ENCODE peak calls at places on chromosomes 5 and 9, in five cellular contexts. P, E, Z, N and R are unnamed samples.

GRCh38 chr9:96109718-96110351 is 192.1 kb downstream of the HSD17B3 start:
- DNase-seq in Z (no peak), N (no peak), E (no peak), P (no peak), R (no peak)

GRCh38 chr5:147216552-147217154 is 18.2 kb upstream of the STK32A start:
- DNase-seq in N (no peak), E (peak), P (no peak), Z (no peak), R (no peak)

GRCh38 chr9:124725068-124725452 is 46.1 kb downstream of the NR6A1 start:
- DNase-seq in N (no peak), P (no peak), E (peak), Z (no peak), R (no peak)

GRCh38 chr5:116225318-116225717 is 140.5 kb downstream of the COMMD10 start:
- DNase-seq in Z (no peak), N (no peak), P (no peak), E (no peak), R (no peak)

GRCh38 chr5:77957-78804 is 13.8 kb upstream of the PLEKHG4B start:
- DNase-seq in P (peak), N (no peak), Z (peak), E (peak), R (peak)

GRCh38 chr5:88666761-88667186 is 216.2 kb downstream of the MEF2C start:
- DNase-seq in Z (no peak), N (no peak), E (no peak), P (no peak), R (no peak)

GRCh38 chr5:31382051-31382878 is 149.6 kb downstream of the DROSHA start:
- DNase-seq in Z (no peak), E (no peak), P (no peak), N (peak), R (no peak)

GRCh38 chr9:131407717-131408195 is 13.9 kb downstream of the PRRC2B start:
- DNase-seq in E (peak), Z (no peak), N (no peak), P (no peak), R (peak)

GRCh38 chr9:18294229-18294628 is 179.7 kb upstream of the ADAMTSL1 start:
- DNase-seq in P (no peak), E (no peak), N (no peak), Z (no peak), R (no peak)

GRCh38 chr5:58019614-58020013 is 440.3 kb downstream of the PLK2 start:
- DNase-seq in N (no peak), E (no peak), Z (no peak), P (no peak), R (no peak)

GRCh38 chr5:2579126-2579525 is 172.4 kb downstream of the IRX2 start:
- DNase-seq in Z (no peak), P (no peak), E (no peak), N (no peak), R (no peak)

GRCh38 chr5:78317515-78317914 is 23.0 kb upstream of the AP3B1 start:
- DNase-seq in E (no peak), Z (no peak), N (no peak), P (no peak), R (no peak)

GRCh38 chr5:78323241-78323640 is 28.7 kb upstream of the AP3B1 start:
- DNase-seq in N (no peak), P (no peak), Z (no peak), E (no peak), R (no peak)

GRCh38 chr5:78318337-78318736 is 23.8 kb upstream of the AP3B1 start:
- DNase-seq in N (no peak), E (no peak), P (no peak), Z (no peak), R (no peak)

DNA sequence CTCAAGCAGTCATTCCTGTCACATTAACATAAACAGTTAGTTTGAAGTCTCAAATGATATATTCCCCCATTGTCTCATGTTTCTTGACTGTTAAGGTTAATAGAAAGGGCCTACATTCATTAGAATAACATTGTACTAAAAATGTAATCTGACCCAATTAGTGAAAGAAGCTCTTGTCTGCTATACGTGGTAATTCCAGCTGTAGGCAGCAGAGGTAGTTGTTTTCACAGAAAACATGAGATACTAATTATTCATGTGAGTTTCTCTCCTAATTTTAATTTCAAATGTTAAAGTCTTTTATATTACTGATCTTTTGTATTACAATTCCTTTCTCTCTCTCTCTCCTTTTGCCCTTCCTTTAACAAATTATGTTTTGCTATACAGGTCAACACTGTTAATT is 26.0 kb upstream of the AP3B1 start:
- DNase-seq in E (peak), P (peak), N (no peak), Z (peak), R (peak)
- TF ChIP-seq JUND in E (no peak), P (no peak), N (no peak), Z (no peak), R (no peak)

GRCh38 chr9:137201205-137201868 is 796 bp upstream of the TPRN start:
- DNase-seq in Z (no peak), E (no peak), N (no peak), P (no peak), R (no peak)

GRCh38 chr9:137198748-137199276 is 1.7 kb downstream of the TPRN start:
- DNase-seq in E (no peak), N (no peak), Z (no peak), P (no peak), R (peak)

GRCh38 chr9:137198051-137198747 is 2.3 kb downstream of the TPRN start:
- DNase-seq in E (no peak), P (no peak), N (no peak), Z (no peak), R (peak)

GRCh38 chr9:137200311-137201204 is at the start of gene TPRN:
- DNase-seq in N (peak), P (peak), Z (peak), E (peak), R (peak)

GRCh38 chr9:137199411-137200121 is 975 bp downstream of the TPRN start:
- DNase-seq in N (no peak), E (no peak), P (no peak), Z (no peak), R (no peak)
- TF ChIP-seq JUND in N (no peak), E (no peak), P (no peak), Z (no peak), R (no peak)

DNA sequence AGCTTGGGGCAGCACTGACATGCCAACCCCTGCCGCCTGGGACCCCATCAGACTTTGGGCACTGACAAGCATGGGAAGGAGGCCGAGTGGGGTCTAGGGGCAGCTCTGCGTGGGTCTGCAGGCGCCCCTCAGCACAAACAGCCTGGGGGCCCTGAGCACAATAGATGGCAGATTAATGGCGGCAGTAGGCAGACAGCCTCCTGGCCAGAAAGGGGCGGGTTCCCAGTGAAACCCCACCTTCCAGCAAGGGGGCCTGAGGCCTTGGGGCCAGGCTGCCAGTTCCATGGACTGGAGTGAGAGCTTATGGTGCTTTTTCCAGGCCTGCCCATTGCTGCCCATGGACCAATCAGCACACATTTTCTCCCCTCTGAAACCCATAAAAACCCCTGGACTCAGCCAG is 2031.2 kb downstream of the EFNA5 start:
- DNase-seq in E (no peak), P (no peak), N (no peak), Z (no peak), R (no peak)
- TF ChIP-seq JUND in E (no peak), P (no peak), N (no peak), Z (no peak), R (no peak)

GRCh38 chr9:70537084-70537483 is 122.6 kb upstream of the KLF9 start:
- DNase-seq in Z (no peak), P (no peak), N (no peak), E (no peak), R (no peak)
- TF ChIP-seq JUND in Z (no peak), P (no peak), N (no peak), E (no peak), R (no peak)

GRCh38 chr9:92887880-92888338 is 10.1 kb upstream of the ZNF484 start:
- DNase-seq in E (no peak), N (no peak), Z (no peak), P (no peak), R (no peak)
- TF ChIP-seq JUND in E (no peak), N (no peak), Z (no peak), P (no peak), R (no peak)

GRCh38 chr5:143401253-143401845 is 2.1 kb downstream of the NR3C1 start:
- DNase-seq in E (peak), N (no peak), P (no peak), Z (no peak), R (no peak)

GRCh38 chr5:143401846-143402463 is 1.5 kb downstream of the NR3C1 start:
- DNase-seq in P (no peak), Z (no peak), N (no peak), E (peak), R (no peak)

GRCh38 chr5:143399616-143400540 is 3.6 kb downstream of the NR3C1 start:
- DNase-seq in E (no peak), N (no peak), Z (no peak), P (no peak), R (peak)

GRCh38 chr5:143402464-143403356 is 776 bp downstream of the NR3C1 start:
- DNase-seq in P (no peak), Z (peak), N (no peak), E (peak), R (no peak)

DNA sequence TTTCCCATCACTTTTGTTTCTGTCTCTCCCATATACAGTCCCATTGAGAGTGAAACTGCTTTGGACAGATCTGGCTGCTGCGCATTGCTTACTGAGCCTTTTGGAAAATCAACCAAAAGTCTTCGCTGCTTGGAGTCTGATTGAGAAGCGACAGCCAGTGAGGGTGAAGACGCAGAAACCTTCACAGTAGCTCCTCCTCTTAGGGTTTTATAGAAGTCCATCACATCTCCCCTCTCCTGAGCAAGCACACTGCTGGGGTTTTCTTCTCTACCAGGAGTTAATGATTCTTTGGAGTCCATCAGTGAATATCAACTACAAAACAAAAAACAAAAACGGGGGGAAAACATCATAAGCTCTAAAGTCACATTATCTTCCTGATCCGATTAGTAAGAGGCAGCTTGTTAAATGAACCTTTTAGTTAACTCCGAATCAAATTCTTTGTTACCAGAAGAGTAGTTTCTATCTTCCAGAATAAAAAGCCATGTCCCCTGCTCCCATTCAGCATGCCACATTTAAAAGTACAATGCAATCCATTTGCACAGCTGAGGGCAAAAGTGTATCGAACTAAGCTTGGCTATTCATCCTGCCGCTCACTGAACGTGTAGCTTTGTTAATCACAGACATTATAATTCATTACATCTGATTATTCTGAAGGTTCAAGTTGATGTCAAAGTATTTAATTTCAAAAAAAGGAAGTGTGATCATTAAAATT is 2.8 kb downstream of the NR3C1 start:
- DNase-seq in Z (no peak), N (no peak), E (no peak), P (no peak), R (peak)
- TF ChIP-seq JUND in Z (no peak), N (no peak), E (no peak), P (no peak), R (no peak)

DNA sequence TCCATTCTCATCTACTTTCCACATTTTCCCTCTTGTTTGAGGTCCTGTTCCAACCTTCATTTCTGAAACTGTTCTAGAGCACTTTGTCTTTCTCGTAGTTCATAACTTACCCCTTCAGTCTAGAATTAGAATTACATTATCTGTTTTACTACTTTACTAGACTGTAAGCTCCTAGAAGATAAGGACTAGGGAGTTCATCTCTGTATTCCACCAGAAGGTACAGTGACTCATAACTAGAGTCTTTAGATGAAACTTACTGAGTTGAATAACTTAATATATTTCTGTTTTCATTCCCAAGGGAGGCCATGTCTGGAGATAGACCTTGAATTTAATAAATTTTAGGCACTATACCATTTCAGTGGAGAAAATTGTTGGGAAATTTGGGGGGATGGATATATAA is 38.7 kb downstream of the G3BP1 start:
- DNase-seq in N (no peak), E (no peak), Z (no peak), P (no peak), R (no peak)
- TF ChIP-seq JUND in N (no peak), E (no peak), Z (no peak), P (no peak), R (no peak)

GRCh38 chr5:66871651-66872050 is 275.5 kb downstream of the MAST4 start:
- DNase-seq in P (no peak), N (no peak), E (no peak), Z (no peak), R (no peak)

GRCh38 chr5:66873990-66874389 is 277.8 kb downstream of the MAST4 start:
- DNase-seq in E (no peak), P (no peak), Z (no peak), N (no peak), R (no peak)

GRCh38 chr5:66869347-66869746 is 273.2 kb downstream of the MAST4 start:
- DNase-seq in Z (no peak), P (no peak), N (no peak), E (no peak), R (no peak)

GRCh38 chr5:66875325-66875724 is 279.1 kb downstream of the MAST4 start:
- DNase-seq in P (no peak), N (no peak), Z (no peak), E (no peak), R (no peak)

GRCh38 chr5:66872688-66873333 is 276.6 kb downstream of the MAST4 start:
- DNase-seq in N (no peak), P (no peak), E (no peak), Z (no peak), R (no peak)
- TF ChIP-seq JUND in N (no peak), P (no peak), E (no peak), Z (no peak), R (no peak)

GRCh38 chr9:21590058-21590996 is 108.2 kb upstream of the IFNE start:
- DNase-seq in Z (no peak), N (no peak), P (no peak), E (no peak), R (no peak)

GRCh38 chr9:21585756-21586752 is 103.9 kb upstream of the IFNE start:
- DNase-seq in P (no peak), E (no peak), Z (no peak), N (no peak), R (no peak)

GRCh38 chr9:21592063-21592338 is 109.9 kb upstream of the IFNE start:
- DNase-seq in N (no peak), P (no peak), E (no peak), Z (no peak), R (no peak)

GRCh38 chr9:21589344-21590056 is 107.4 kb upstream of the IFNE start:
- DNase-seq in P (peak), N (no peak), Z (no peak), E (no peak), R (no peak)

GRCh38 chr9:21591221-21592062 is 109.3 kb upstream of the IFNE start:
- DNase-seq in Z (no peak), P (peak), N (no peak), E (peak), R (peak)
- TF ChIP-seq JUND in Z (peak), P (peak), N (no peak), E (no peak), R (no peak)